ENCODE peak calls at places on chromosomes 2 and 18, in nine cellular contexts. P is mesendoderm, O is cardiac muscle cell, R is left ventricle myocardium inferior, G is left lung, I is nephron progenitor cell, S is skeletal muscle cell, V is left ventricle myocardium superior, J is IMR-90. Q is an unnamed sample.
A peak's percentile ranks its signal among the peaks of the same experiment; 100 is the strongest.

GRCh38 chr2:20135631-20136050 is 84.2 kb upstream of the LAPTM4A start:
- DNase-seq in I (peak; percentile 76), J (peak; percentile 61), O (peak; percentile 85), V (peak; percentile 66), G (no peak), S (no peak), P (peak; percentile 83), R (peak; percentile 44), Q (peak; percentile 25)

GRCh38 chr2:134669731-134670669 is 48.8 kb downstream of the TMEM163 start:
- DNase-seq in P (no peak), S (no peak), G (no peak), O (no peak), V (no peak), J (no peak), I (no peak), R (no peak), Q (no peak)

GRCh38 chr2:233981574-233982420 is 64.6 kb downstream of the TRPM8 start:
- DNase-seq in S (no peak), P (no peak), V (no peak), I (no peak), O (no peak), J (no peak), R (no peak), G (no peak), Q (no peak)

GRCh38 chr18:79923896-79924585 is 27.4 kb downstream of the SLC66A2 start:
- DNase-seq in J (no peak), R (no peak), P (no peak), I (no peak), V (no peak), O (no peak), G (no peak), S (no peak), Q (no peak)

GRCh38 chr2:48651127-48651526 is 33.5 kb downstream of the GTF2A1L start:
- DNase-seq in S (peak; percentile 9), O (no peak), V (no peak), R (no peak), J (peak; percentile 76), I (no peak), G (no peak), P (peak; percentile 6), Q (no peak)

GRCh38 chr18:7872569-7872968 is 305.5 kb downstream of the PTPRM start:
- DNase-seq in S (no peak), G (no peak), R (no peak), J (peak; percentile 62), P (peak; percentile 45), V (no peak), O (peak; percentile 48), I (no peak), Q (no peak)

GRCh38 chr2:144111443-144111842 is 408.5 kb downstream of the ZEB2 start:
- DNase-seq in V (no peak), J (peak; percentile 90), O (no peak), P (no peak), S (peak; percentile 67), R (no peak), G (no peak), I (no peak), Q (no peak)

GRCh38 chr2:134320930-134321329 is 67.1 kb downstream of the MGAT5 start:
- DNase-seq in P (no peak), R (no peak), G (no peak), S (no peak), O (no peak), V (no peak), I (no peak), J (no peak), Q (no peak)

GRCh38 chr2:219772103-219772502 is 144.7 kb downstream of the SLC4A3 start:
- DNase-seq in I (no peak), J (no peak), V (no peak), R (no peak), S (no peak), P (no peak), O (no peak), G (no peak), Q (no peak)

GRCh38 chr2:176645494-176645893 is 376.3 kb downstream of the MTX2 start:
- DNase-seq in R (no peak), O (no peak), J (no peak), S (no peak), G (no peak), V (no peak), I (no peak), P (no peak), Q (no peak)

GRCh38 chr2:43387092-43388062 is 161.0 kb upstream of the ZFP36L2 start:
- DNase-seq in S (peak; percentile 47), O (no peak), I (no peak), G (no peak), P (no peak), V (no peak), J (peak; percentile 52), R (no peak), Q (no peak)

GRCh38 chr2:151851761-151852160 is 23.5 kb upstream of the ARL5A start:
- DNase-seq in P (no peak), I (no peak), S (no peak), R (no peak), G (no peak), J (no peak), O (peak; percentile 67), V (no peak), Q (no peak)

GRCh38 chr2:128412181-128412871 is 93.7 kb upstream of the HS6ST1 start:
- DNase-seq in I (no peak), V (no peak), S (no peak), R (no peak), O (no peak), P (no peak), J (no peak), G (no peak), Q (no peak)

GRCh38 chr2:63058149-63058741 is 7.6 kb downstream of the OTX1 start:
- DNase-seq in O (no peak), P (peak; percentile 68), V (no peak), S (no peak), I (no peak), R (no peak), G (no peak), J (peak; percentile 12), Q (no peak)

GRCh38 chr2:23801396-23801795 is 125.5 kb downstream of the ATAD2B start:
- DNase-seq in R (no peak), P (no peak), J (peak; percentile 82), S (peak; percentile 35), O (no peak), G (no peak), I (no peak), V (no peak), Q (no peak)

GRCh38 chr2:168652997-168653906 is 149.2 kb upstream of the NOSTRIN start:
- DNase-seq in P (peak; percentile 62), J (no peak), G (no peak), O (no peak), I (no peak), V (no peak), R (no peak), S (no peak), Q (no peak)

GRCh38 chr2:109139002-109139401 is 10.0 kb downstream of the SH3RF3 start:
- DNase-seq in I (no peak), P (no peak), O (no peak), J (no peak), G (no peak), S (no peak), R (no peak), V (no peak), Q (no peak)

Q was measured in CMK.